ENCODE peak calls at places on chromosomes 2 and 18, in five cellular contexts. One of them, this sample, is unnamed.

GRCh38 chr2:64212346-64212745 is 68.1 kb upstream of the PELI1 start:
- DNase-seq in OCI-LY7: no peak
- DNase-seq in HT1080: peak
- DNase-seq in NCI-H1436: no peak
- DNase-seq in GM23338: no peak
- DNase-seq in this sample: no peak

GRCh38 chr2:68853035-68853434 is 18.2 kb downstream of the BMP10 start:
- DNase-seq in OCI-LY7: no peak
- DNase-seq in HT1080: peak
- DNase-seq in GM23338: no peak
- DNase-seq in NCI-H1436: no peak
- DNase-seq in this sample: no peak

GRCh38 chr2:241010531-241011295 is 12.3 kb downstream of the SNED1 start:
- DNase-seq in GM23338: no peak
- DNase-seq in NCI-H1436: no peak
- DNase-seq in OCI-LY7: no peak
- DNase-seq in HT1080: no peak
- DNase-seq in this sample: no peak

GRCh38 chr18:24400587-24400986 is 3.0 kb upstream of the OSBPL1A start:
- DNase-seq in HT1080: no peak
- DNase-seq in GM23338: no peak
- DNase-seq in OCI-LY7: no peak
- DNase-seq in NCI-H1436: no peak
- DNase-seq in this sample: no peak

GRCh38 chr2:129758461-129759185 is 220.8 kb upstream of the RAB6C start:
- DNase-seq in OCI-LY7: no peak
- DNase-seq in HT1080: no peak
- DNase-seq in NCI-H1436: no peak
- DNase-seq in GM23338: peak
- DNase-seq in this sample: no peak

GRCh38 chr2:238441262-238442114 is 14.8 kb downstream of the ASB1 start:
- DNase-seq in OCI-LY7: no peak
- DNase-seq in HT1080: no peak
- DNase-seq in GM23338: no peak
- DNase-seq in NCI-H1436: no peak
- DNase-seq in this sample: no peak

GRCh38 chr18:13291299-13291698 is 72.7 kb downstream of the LDLRAD4 start:
- DNase-seq in NCI-H1436: no peak
- DNase-seq in HT1080: no peak
- DNase-seq in OCI-LY7: no peak
- DNase-seq in GM23338: no peak
- DNase-seq in this sample: no peak

GRCh38 chr2:231554748-231555545 is 24.7 kb upstream of the NMUR1 start:
- DNase-seq in HT1080: no peak
- DNase-seq in NCI-H1436: no peak
- DNase-seq in OCI-LY7: no peak
- DNase-seq in GM23338: no peak
- DNase-seq in this sample: no peak

GRCh38 chr2:196515041-196515440 is 124.5 kb upstream of the CCDC150 start:
- DNase-seq in NCI-H1436: no peak
- DNase-seq in OCI-LY7: no peak
- DNase-seq in HT1080: no peak
- DNase-seq in GM23338: no peak
- DNase-seq in this sample: no peak

This sample was measured in activated T-helper 2 cell treated with anti-CD3 and anti-CD28 coated beads, Interferon-gamma antibody, Interleukin-2, Interleukin-4, amounts not matched to agents 10 μg/mL and 5 μg/mL and 100 μg/mL, durations not matched to agents 14 hours and 24 hours and 36 hours.